ENCODE peak calls at places on chromosomes 1 and 21, in ten cellular contexts. One of them, this sample, is unnamed.

GRCh38 chr21:42459583-42460215 is 36.3 kb downstream of the RSPH1 start:
- DNase-seq in NT2/D1: no peak
- DNase-seq in SK-N-MC: no peak
- DNase-seq in brain microvascular endothelial cell: no peak
- DNase-seq in fibroblast of villous mesenchyme: no peak
- DNase-seq in lower lobe of right lung: no peak
- DNase-seq in neural progenitor cell: no peak
- DNase-seq in fibroblast of lung: no peak
- DNase-seq in Peyer's patch: peak
- DNase-seq in CD4-positive, alpha-beta memory T cell: no peak
- DNase-seq in this sample: no peak

GRCh38 chr1:25924454-25924853 is 18.2 kb upstream of the STMN1 start:
- DNase-seq in SK-N-MC: no peak
- DNase-seq in neural progenitor cell: no peak
- DNase-seq in Peyer's patch: no peak
- DNase-seq in brain microvascular endothelial cell: no peak
- DNase-seq in lower lobe of right lung: no peak
- DNase-seq in CD4-positive, alpha-beta memory T cell: no peak
- DNase-seq in fibroblast of lung: no peak
- DNase-seq in NT2/D1: no peak
- DNase-seq in fibroblast of villous mesenchyme: no peak
- DNase-seq in this sample: no peak

GRCh38 chr1:198575715-198576641 is 35.5 kb upstream of the ATP6V1G3 start:
- DNase-seq in fibroblast of villous mesenchyme: no peak
- DNase-seq in fibroblast of lung: peak
- DNase-seq in brain microvascular endothelial cell: no peak
- DNase-seq in lower lobe of right lung: no peak
- DNase-seq in Peyer's patch: no peak
- DNase-seq in SK-N-MC: no peak
- DNase-seq in NT2/D1: no peak
- DNase-seq in neural progenitor cell: no peak
- DNase-seq in CD4-positive, alpha-beta memory T cell: no peak
- DNase-seq in this sample: no peak

GRCh38 chr1:25435315-25436103 is 4.8 kb downstream of the MACO1 start:
- DNase-seq in NT2/D1: no peak
- DNase-seq in brain microvascular endothelial cell: no peak
- DNase-seq in fibroblast of villous mesenchyme: peak
- DNase-seq in fibroblast of lung: no peak
- DNase-seq in neural progenitor cell: no peak
- DNase-seq in Peyer's patch: no peak
- DNase-seq in SK-N-MC: no peak
- DNase-seq in lower lobe of right lung: no peak
- DNase-seq in CD4-positive, alpha-beta memory T cell: no peak
- DNase-seq in this sample: no peak

GRCh38 chr1:19361231-19362147 is 49.4 kb downstream of the SLC66A1 start:
- DNase-seq in neural progenitor cell: no peak
- DNase-seq in CD4-positive, alpha-beta memory T cell: no peak
- DNase-seq in SK-N-MC: no peak
- DNase-seq in Peyer's patch: no peak
- DNase-seq in lower lobe of right lung: no peak
- DNase-seq in brain microvascular endothelial cell: peak
- DNase-seq in NT2/D1: no peak
- DNase-seq in fibroblast of villous mesenchyme: no peak
- DNase-seq in fibroblast of lung: peak
- DNase-seq in this sample: no peak

GRCh38 chr1:55481634-55482033 is 266.5 kb upstream of the USP24 start:
- DNase-seq in brain microvascular endothelial cell: peak
- DNase-seq in lower lobe of right lung: no peak
- DNase-seq in neural progenitor cell: no peak
- DNase-seq in SK-N-MC: no peak
- DNase-seq in Peyer's patch: no peak
- DNase-seq in CD4-positive, alpha-beta memory T cell: no peak
- DNase-seq in fibroblast of villous mesenchyme: no peak
- DNase-seq in fibroblast of lung: peak
- DNase-seq in NT2/D1: no peak
- DNase-seq in this sample: no peak

GRCh38 chr1:36752431-36752830 is 269.7 kb upstream of the CSF3R start:
- DNase-seq in Peyer's patch: no peak
- DNase-seq in SK-N-MC: no peak
- DNase-seq in fibroblast of villous mesenchyme: no peak
- DNase-seq in NT2/D1: no peak
- DNase-seq in neural progenitor cell: no peak
- DNase-seq in brain microvascular endothelial cell: no peak
- DNase-seq in CD4-positive, alpha-beta memory T cell: no peak
- DNase-seq in lower lobe of right lung: no peak
- DNase-seq in fibroblast of lung: no peak
- DNase-seq in this sample: no peak

GRCh38 chr1:980602-981395 is 1.1 kb downstream of the PERM1 start:
- DNase-seq in brain microvascular endothelial cell: no peak
- DNase-seq in Peyer's patch: no peak
- DNase-seq in fibroblast of villous mesenchyme: no peak
- DNase-seq in fibroblast of lung: no peak
- DNase-seq in CD4-positive, alpha-beta memory T cell: no peak
- DNase-seq in lower lobe of right lung: no peak
- DNase-seq in SK-N-MC: no peak
- DNase-seq in neural progenitor cell: peak
- DNase-seq in NT2/D1: no peak
- DNase-seq in this sample: no peak

GRCh38 chr1:172777767-172778166 is 118.9 kb downstream of the FASLG start:
- DNase-seq in fibroblast of villous mesenchyme: no peak
- DNase-seq in fibroblast of lung: no peak
- DNase-seq in lower lobe of right lung: no peak
- DNase-seq in brain microvascular endothelial cell: no peak
- DNase-seq in neural progenitor cell: peak
- DNase-seq in SK-N-MC: no peak
- DNase-seq in NT2/D1: no peak
- DNase-seq in CD4-positive, alpha-beta memory T cell: no peak
- DNase-seq in Peyer's patch: no peak
- DNase-seq in this sample: no peak

GRCh38 chr1:89873250-89873649 is 52.4 kb downstream of the LRRC8D start:
- DNase-seq in SK-N-MC: no peak
- DNase-seq in NT2/D1: no peak
- DNase-seq in Peyer's patch: no peak
- DNase-seq in neural progenitor cell: no peak
- DNase-seq in lower lobe of right lung: no peak
- DNase-seq in CD4-positive, alpha-beta memory T cell: no peak
- DNase-seq in fibroblast of villous mesenchyme: peak
- DNase-seq in brain microvascular endothelial cell: no peak
- DNase-seq in fibroblast of lung: no peak
- DNase-seq in this sample: no peak

GRCh38 chr1:193104496-193104905 is 713 bp downstream of the GLRX2 start:
- DNase-seq in NT2/D1: no peak
- DNase-seq in brain microvascular endothelial cell: peak
- DNase-seq in Peyer's patch: peak
- DNase-seq in fibroblast of villous mesenchyme: peak
- DNase-seq in SK-N-MC: no peak
- DNase-seq in CD4-positive, alpha-beta memory T cell: peak
- DNase-seq in fibroblast of lung: peak
- DNase-seq in neural progenitor cell: peak
- DNase-seq in lower lobe of right lung: peak
- DNase-seq in this sample: peak

GRCh38 chr1:100552922-100553321 is 15.0 kb downstream of the GPR88 start:
- DNase-seq in CD4-positive, alpha-beta memory T cell: no peak
- DNase-seq in Peyer's patch: no peak
- DNase-seq in fibroblast of villous mesenchyme: no peak
- DNase-seq in SK-N-MC: no peak
- DNase-seq in NT2/D1: no peak
- DNase-seq in brain microvascular endothelial cell: no peak
- DNase-seq in neural progenitor cell: no peak
- DNase-seq in lower lobe of right lung: no peak
- DNase-seq in fibroblast of lung: no peak
- DNase-seq in this sample: no peak

GRCh38 chr1:45507893-45508292 is 7.8 kb downstream of the MMACHC start:
- DNase-seq in SK-N-MC: no peak
- DNase-seq in NT2/D1: no peak
- DNase-seq in CD4-positive, alpha-beta memory T cell: no peak
- DNase-seq in brain microvascular endothelial cell: no peak
- DNase-seq in lower lobe of right lung: no peak
- DNase-seq in Peyer's patch: no peak
- DNase-seq in neural progenitor cell: no peak
- DNase-seq in fibroblast of villous mesenchyme: no peak
- DNase-seq in fibroblast of lung: no peak
- DNase-seq in this sample: no peak

DNA sequence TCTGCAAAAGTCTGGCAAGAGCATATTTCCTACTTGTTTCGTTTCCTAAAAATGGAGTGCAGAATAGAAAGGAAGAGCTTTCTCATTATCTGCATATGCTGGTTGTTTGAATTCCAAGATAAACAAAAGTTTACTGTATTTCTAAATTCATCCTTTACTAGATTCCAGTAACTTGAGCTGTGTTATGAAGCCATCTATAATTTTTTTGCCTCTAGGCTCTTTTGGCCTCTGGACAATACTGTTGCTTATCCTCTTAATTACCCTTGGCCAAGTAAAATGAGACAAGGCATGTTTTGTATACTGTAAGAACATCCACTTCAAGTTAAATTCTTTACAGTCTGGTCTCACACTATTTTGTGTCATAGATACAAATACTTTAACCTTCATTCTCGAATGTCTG is 45.6 kb upstream of the HFM1 start:
- DNase-seq in lower lobe of right lung: no peak
- DNase-seq in NT2/D1: no peak
- DNase-seq in fibroblast of lung: no peak
- DNase-seq in CD4-positive, alpha-beta memory T cell: no peak
- DNase-seq in SK-N-MC: no peak
- DNase-seq in Peyer's patch: no peak
- DNase-seq in brain microvascular endothelial cell: no peak
- DNase-seq in neural progenitor cell: no peak
- DNase-seq in fibroblast of villous mesenchyme: peak
- DNase-seq in this sample: no peak
- H3K4me3 ChIP-seq in lower lobe of right lung: no peak
- H3K4me3 ChIP-seq in NT2/D1: no peak
- H3K4me3 ChIP-seq in fibroblast of lung: no peak
- H3K4me3 ChIP-seq in CD4-positive, alpha-beta memory T cell: no peak
- H3K4me3 ChIP-seq in SK-N-MC: peak
- H3K4me3 ChIP-seq in Peyer's patch: no peak
- H3K4me3 ChIP-seq in brain microvascular endothelial cell: no peak
- H3K4me3 ChIP-seq in neural progenitor cell: no peak
- H3K4me3 ChIP-seq in fibroblast of villous mesenchyme: no peak
- H3K4me3 ChIP-seq in this sample: no peak

GRCh38 chr1:7405844-7406500 is 365.1 kb upstream of the VAMP3 start:
- DNase-seq in lower lobe of right lung: no peak
- DNase-seq in brain microvascular endothelial cell: no peak
- DNase-seq in neural progenitor cell: no peak
- DNase-seq in fibroblast of lung: no peak
- DNase-seq in CD4-positive, alpha-beta memory T cell: no peak
- DNase-seq in Peyer's patch: no peak
- DNase-seq in SK-N-MC: no peak
- DNase-seq in fibroblast of villous mesenchyme: no peak
- DNase-seq in NT2/D1: no peak
- DNase-seq in this sample: peak

GRCh38 chr1:7406641-7407546 is 364.2 kb upstream of the VAMP3 start:
- DNase-seq in Peyer's patch: no peak
- DNase-seq in fibroblast of villous mesenchyme: no peak
- DNase-seq in SK-N-MC: no peak
- DNase-seq in brain microvascular endothelial cell: no peak
- DNase-seq in lower lobe of right lung: no peak
- DNase-seq in CD4-positive, alpha-beta memory T cell: no peak
- DNase-seq in NT2/D1: no peak
- DNase-seq in neural progenitor cell: no peak
- DNase-seq in fibroblast of lung: no peak
- DNase-seq in this sample: peak

GRCh38 chr1:7407980-7408770 is 362.9 kb upstream of the VAMP3 start:
- DNase-seq in Peyer's patch: no peak
- DNase-seq in lower lobe of right lung: no peak
- DNase-seq in brain microvascular endothelial cell: no peak
- DNase-seq in fibroblast of villous mesenchyme: no peak
- DNase-seq in neural progenitor cell: no peak
- DNase-seq in CD4-positive, alpha-beta memory T cell: no peak
- DNase-seq in NT2/D1: no peak
- DNase-seq in SK-N-MC: no peak
- DNase-seq in fibroblast of lung: no peak
- DNase-seq in this sample: peak

GRCh38 chr1:7408771-7409150 is 362.3 kb upstream of the VAMP3 start:
- DNase-seq in Peyer's patch: peak
- DNase-seq in brain microvascular endothelial cell: no peak
- DNase-seq in fibroblast of villous mesenchyme: no peak
- DNase-seq in neural progenitor cell: no peak
- DNase-seq in NT2/D1: no peak
- DNase-seq in lower lobe of right lung: no peak
- DNase-seq in SK-N-MC: no peak
- DNase-seq in fibroblast of lung: no peak
- DNase-seq in CD4-positive, alpha-beta memory T cell: no peak
- DNase-seq in this sample: peak

GRCh38 chr1:7407547-7407895 is 363.6 kb upstream of the VAMP3 start:
- DNase-seq in brain microvascular endothelial cell: no peak
- DNase-seq in SK-N-MC: no peak
- DNase-seq in CD4-positive, alpha-beta memory T cell: no peak
- DNase-seq in Peyer's patch: no peak
- DNase-seq in neural progenitor cell: no peak
- DNase-seq in fibroblast of lung: no peak
- DNase-seq in NT2/D1: no peak
- DNase-seq in lower lobe of right lung: no peak
- DNase-seq in fibroblast of villous mesenchyme: no peak
- DNase-seq in this sample: peak
- H3K4me3 ChIP-seq in brain microvascular endothelial cell: no peak
- H3K4me3 ChIP-seq in SK-N-MC: no peak
- H3K4me3 ChIP-seq in CD4-positive, alpha-beta memory T cell: no peak
- H3K4me3 ChIP-seq in Peyer's patch: no peak
- H3K4me3 ChIP-seq in neural progenitor cell: no peak
- H3K4me3 ChIP-seq in fibroblast of lung: no peak
- H3K4me3 ChIP-seq in NT2/D1: no peak
- H3K4me3 ChIP-seq in lower lobe of right lung: no peak
- H3K4me3 ChIP-seq in fibroblast of villous mesenchyme: no peak
- H3K4me3 ChIP-seq in this sample: no peak

GRCh38 chr1:214548988-214549387 is 2.4 kb downstream of the PTPN14 start:
- DNase-seq in lower lobe of right lung: peak
- DNase-seq in neural progenitor cell: peak
- DNase-seq in fibroblast of lung: peak
- DNase-seq in Peyer's patch: no peak
- DNase-seq in NT2/D1: no peak
- DNase-seq in fibroblast of villous mesenchyme: peak
- DNase-seq in brain microvascular endothelial cell: peak
- DNase-seq in SK-N-MC: no peak
- DNase-seq in CD4-positive, alpha-beta memory T cell: no peak
- DNase-seq in this sample: peak
- H3K4me3 ChIP-seq in lower lobe of right lung: peak
- H3K4me3 ChIP-seq in neural progenitor cell: peak
- H3K4me3 ChIP-seq in fibroblast of lung: peak
- H3K4me3 ChIP-seq in Peyer's patch: no peak
- H3K4me3 ChIP-seq in NT2/D1: no peak
- H3K4me3 ChIP-seq in fibroblast of villous mesenchyme: peak
- H3K4me3 ChIP-seq in brain microvascular endothelial cell: peak
- H3K4me3 ChIP-seq in SK-N-MC: no peak
- H3K4me3 ChIP-seq in CD4-positive, alpha-beta memory T cell: no peak
- H3K4me3 ChIP-seq in this sample: no peak

DNA sequence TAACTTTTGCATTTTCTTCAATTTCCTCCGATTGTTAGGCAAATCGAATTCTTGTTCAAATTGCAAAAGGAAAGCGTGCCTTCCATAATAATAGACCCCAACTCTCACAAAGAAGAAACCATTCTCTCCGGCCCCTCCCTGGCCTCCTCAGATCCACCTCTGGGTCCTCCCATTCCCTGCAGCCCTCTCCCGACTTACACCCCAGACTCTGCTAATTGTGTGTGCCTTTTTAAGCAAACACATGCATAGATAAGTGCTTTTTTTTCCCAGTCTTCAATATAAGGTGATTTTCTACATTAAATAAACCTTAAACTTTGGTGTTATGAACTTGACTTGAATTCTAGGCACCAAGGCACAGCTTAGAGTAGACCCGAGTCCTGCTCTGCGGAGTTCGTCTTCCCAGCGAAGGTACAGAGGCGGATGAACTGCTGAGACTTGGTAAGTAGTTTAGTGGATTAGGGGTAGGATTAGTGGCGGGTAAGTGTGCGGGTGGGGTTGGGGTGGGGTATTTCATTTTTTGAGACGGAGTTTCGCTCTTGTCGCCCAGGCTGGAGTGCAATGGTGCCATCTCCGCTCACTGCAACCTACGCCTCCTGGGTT is 1.5 kb downstream of the L1TD1 start:
- DNase-seq in NT2/D1: peak
- DNase-seq in lower lobe of right lung: no peak
- DNase-seq in brain microvascular endothelial cell: no peak
- DNase-seq in fibroblast of villous mesenchyme: no peak
- DNase-seq in SK-N-MC: no peak
- DNase-seq in Peyer's patch: no peak
- DNase-seq in CD4-positive, alpha-beta memory T cell: no peak
- DNase-seq in fibroblast of lung: no peak
- DNase-seq in neural progenitor cell: peak
- DNase-seq in this sample: no peak
- H3K4me3 ChIP-seq in NT2/D1: peak
- H3K4me3 ChIP-seq in lower lobe of right lung: no peak
- H3K4me3 ChIP-seq in brain microvascular endothelial cell: no peak
- H3K4me3 ChIP-seq in fibroblast of villous mesenchyme: no peak
- H3K4me3 ChIP-seq in SK-N-MC: no peak
- H3K4me3 ChIP-seq in Peyer's patch: no peak
- H3K4me3 ChIP-seq in CD4-positive, alpha-beta memory T cell: no peak
- H3K4me3 ChIP-seq in fibroblast of lung: no peak
- H3K4me3 ChIP-seq in neural progenitor cell: peak
- H3K4me3 ChIP-seq in this sample: no peak

This sample was measured in sigmoid colon.